ENCODE peak calls at places on chromosomes 2 and 18, in seven cellular contexts. A, E, P, R, L, Q and I are unnamed samples.

GRCh38 chr2:164903944-164904343 is 51.4 kb downstream of the SLC38A11 start:
- DNase-seq in E (no peak), R (no peak), Q (no peak), P (peak; percentile 39), L (no peak), A (peak; percentile 25), I (no peak)

GRCh38 chr2:80185091-80185490 is 119.5 kb downstream of the LRRTM1 start:
- DNase-seq in R (no peak), P (no peak), L (no peak), Q (no peak), A (no peak), E (no peak), I (no peak)

GRCh38 chr2:191155608-191156071 is 4.8 kb upstream of the STAT4 start:
- DNase-seq in P (peak; percentile 60), E (no peak), A (peak; percentile 75), R (no peak), L (no peak), Q (no peak), I (no peak)

GRCh38 chr2:109398616-109399015 is 215.2 kb downstream of the SEPTIN10 start:
- DNase-seq in A (peak; percentile 83), R (no peak), Q (no peak), L (no peak), P (no peak), E (peak; percentile 31), I (no peak)

GRCh38 chr2:113075030-113075429 is 7.3 kb downstream of the IL1F10 start:
- DNase-seq in A (no peak), Q (no peak), E (no peak), L (no peak), P (no peak), R (no peak), I (no peak)

GRCh38 chr2:134281815-134282419 is 28.0 kb downstream of the MGAT5 start:
- DNase-seq in L (no peak), P (no peak), Q (no peak), A (no peak), R (no peak), E (no peak), I (no peak)

GRCh38 chr2:24722141-24722790 is 70.9 kb downstream of the PTRHD1 start:
- DNase-seq in P (no peak), A (no peak), Q (no peak), R (no peak), E (no peak), L (no peak), I (no peak)

GRCh38 chr2:9392895-9393757 is 30.2 kb downstream of the ITGB1BP1 start:
- DNase-seq in A (peak; percentile 22), R (peak; percentile 67), Q (no peak), L (no peak), P (peak; percentile 66), E (no peak), I (no peak)

GRCh38 chr2:216683846-216684245 is 11.5 kb downstream of the IGFBP5 start:
- DNase-seq in E (peak; percentile 70), P (no peak), R (no peak), A (peak; percentile 96), Q (no peak), L (no peak), I (no peak)

GRCh38 chr2:205637037-205637602 is 45.2 kb upstream of the NRP2 start:
- DNase-seq in L (no peak), A (peak; percentile 49), P (no peak), R (no peak), Q (no peak), E (no peak), I (no peak)

GRCh38 chr2:101710036-101710689 is 12.7 kb downstream of the MAP4K4 start:
- DNase-seq in E (no peak), P (no peak), R (no peak), Q (no peak), L (no peak), A (no peak), I (no peak)

DNA sequence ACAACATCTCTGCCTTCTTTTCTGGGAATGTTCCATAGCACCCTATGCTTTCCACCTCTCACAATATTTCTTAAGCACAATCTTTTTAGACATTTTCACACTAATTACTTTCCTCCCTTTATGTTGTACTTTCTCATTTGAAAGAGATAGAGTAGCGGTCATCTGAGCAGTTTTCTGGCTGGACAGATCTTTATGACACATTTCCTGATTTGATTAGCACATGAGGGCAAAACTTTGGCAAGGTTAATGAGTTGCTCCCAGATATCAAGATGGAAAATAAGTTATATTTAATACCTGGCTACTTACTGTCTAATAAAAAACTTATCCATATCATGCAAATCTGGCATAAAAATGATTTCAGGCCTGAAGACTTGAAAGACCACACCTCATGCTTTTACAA is 723.9 kb downstream of the SOCS6 start:
- DNase-seq in E (no peak), A (no peak), P (no peak), L (no peak), Q (no peak), R (no peak), I (no peak)
- H3K9me3 ChIP-seq in E (peaks cover 4% of the 10 kb centered on the region), A (no peaks in the 10 kb centered on the region), P (peaks cover 7% of the 10 kb centered on the region), L (no peaks in the 10 kb centered on the region), Q (no peaks in the 10 kb centered on the region), R (no peaks in the 10 kb centered on the region), I (no peaks in the 10 kb centered on the region)

GRCh38 chr2:27587025-27587424 is 4.2 kb downstream of the ZNF512 start:
- DNase-seq in Q (no peak), P (no peak), E (no peak), R (no peak), L (no peak), A (no peak), I (no peak)

GRCh38 chr2:27588308-27588707 is 5.5 kb downstream of the ZNF512 start:
- DNase-seq in Q (no peak), R (no peak), P (no peak), E (no peak), A (no peak), L (no peak), I (no peak)

GRCh38 chr2:27593240-27593639 is 10.4 kb downstream of the ZNF512 start:
- DNase-seq in P (no peak), E (no peak), R (no peak), L (no peak), A (no peak), Q (no peak), I (no peak)

GRCh38 chr2:27596627-27597026 is 13.8 kb downstream of the ZNF512 start:
- DNase-seq in L (no peak), R (no peak), E (no peak), P (no peak), Q (no peak), A (peak; percentile 44), I (no peak)

GRCh38 chr2:27591745-27592144 is 8.9 kb downstream of the ZNF512 start:
- DNase-seq in P (no peak), L (no peak), A (no peak), Q (no peak), R (no peak), E (no peak), I (no peak)
- H3K9me3 ChIP-seq in P (peaks cover 9% of the 10 kb centered on the region), L (no peaks in the 10 kb centered on the region), A (no peaks in the 10 kb centered on the region), Q (peaks cover 31% of the 10 kb centered on the region), R (no peaks in the 10 kb centered on the region), E (no peaks in the 10 kb centered on the region), I (peaks cover 7% of the 10 kb centered on the region)

GRCh38 chr2:16123881-16124780 is 183.8 kb downstream of the MYCN start:
- DNase-seq in P (no peak), E (no peak), L (no peak), R (no peak), Q (no peak), A (no peak), I (peak; percentile 0)
- H3K9me3 ChIP-seq in P (no peaks in the 10 kb centered on the region), E (peaks cover 3% of the 10 kb centered on the region), L (no peaks in the 10 kb centered on the region), R (no peaks in the 10 kb centered on the region), Q (no peaks in the 10 kb centered on the region), A (no peaks in the 10 kb centered on the region), I (no peaks in the 10 kb centered on the region)

DNA sequence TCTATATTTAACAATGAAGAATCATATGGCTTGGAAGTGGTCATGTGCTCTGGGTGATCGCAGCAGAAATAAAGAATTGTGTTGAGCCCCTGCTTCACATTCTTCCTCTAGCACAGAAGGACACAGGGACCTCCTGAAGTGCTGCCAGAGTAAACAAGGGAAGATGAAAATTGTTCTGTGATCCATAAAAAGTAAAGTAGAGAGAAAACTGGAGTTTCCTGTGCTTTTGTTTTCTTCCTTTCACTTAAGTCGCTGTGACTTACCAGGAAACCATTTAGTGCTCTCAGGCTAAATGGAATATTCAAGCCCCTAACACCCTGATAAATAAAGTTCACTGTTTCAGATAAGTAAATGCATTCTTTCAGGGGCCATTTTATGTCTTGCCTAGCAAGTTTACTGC is 1173.6 kb upstream of the CHAC2 start:
- DNase-seq in P (no peak), A (no peak), E (peak; percentile 36), R (no peak), L (no peak), Q (no peak), I (no peak)
- H3K9me3 ChIP-seq in P (no peaks in the 10 kb centered on the region), A (no peaks in the 10 kb centered on the region), E (no peaks in the 10 kb centered on the region), R (no peaks in the 10 kb centered on the region), L (no peaks in the 10 kb centered on the region), Q (peaks cover 22% of the 10 kb centered on the region), I (peaks cover 5% of the 10 kb centered on the region)

GRCh38 chr18:71242981-71243380 is 954.1 kb downstream of the SOCS6 start:
- DNase-seq in L (no peak), Q (no peak), P (no peak), R (no peak), E (no peak), A (no peak), I (no peak)
- H3K9me3 ChIP-seq in L (no peaks in the 10 kb centered on the region), Q (no peaks in the 10 kb centered on the region), P (no peaks in the 10 kb centered on the region), R (peaks cover 2% of the 10 kb centered on the region), E (no peaks in the 10 kb centered on the region), A (no peaks in the 10 kb centered on the region), I (no peaks in the 10 kb centered on the region)

DNA sequence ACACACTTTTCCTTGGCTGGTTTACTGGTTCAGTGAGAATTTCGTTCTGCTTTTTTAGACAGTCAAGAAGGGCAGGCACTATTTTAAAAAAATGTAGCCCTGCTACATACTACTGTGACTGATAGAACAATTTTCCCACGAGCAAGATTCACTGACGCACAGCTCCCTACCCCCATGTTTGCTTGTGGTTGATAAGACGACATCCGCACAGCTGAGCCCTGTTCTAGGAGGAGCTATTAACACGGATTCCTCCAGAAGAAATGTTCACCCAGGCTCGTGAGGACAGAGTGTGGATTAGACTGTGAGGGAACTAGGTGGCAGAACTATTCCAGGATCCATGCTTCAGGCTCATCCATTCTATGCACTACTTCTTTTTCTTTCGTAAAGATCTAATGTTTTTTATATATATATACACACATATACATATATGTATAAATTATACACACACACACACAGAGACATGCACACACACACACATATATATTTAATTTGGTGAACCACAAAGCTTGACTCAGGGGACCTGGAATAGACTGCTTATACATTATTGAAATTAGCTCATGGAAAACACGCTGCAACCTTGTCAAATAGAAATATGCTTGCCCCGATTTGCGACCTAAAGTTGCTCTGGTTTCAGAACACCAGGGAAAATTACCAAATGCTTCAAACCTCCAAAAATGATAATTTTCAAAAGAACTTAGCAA is 370.3 kb downstream of the SOCS6 start:
- DNase-seq in R (no peak), P (no peak), Q (no peak), E (no peak), A (peak; percentile 42), L (no peak), I (no peak)
- H3K9me3 ChIP-seq in R (no peaks in the 10 kb centered on the region), P (no peaks in the 10 kb centered on the region), Q (no peaks in the 10 kb centered on the region), E (no peaks in the 10 kb centered on the region), A (no peaks in the 10 kb centered on the region), L (no peaks in the 10 kb centered on the region), I (no peaks in the 10 kb centered on the region)